ENCODE peak calls at places on chromosomes 5 and 9, in five cellular contexts. One of them, this sample, is unnamed.
A peak's percentile ranks its signal among the peaks of the same experiment; 100 is the strongest.

GRCh38 chr5:115586525-115587146 is 15.6 kb downstream of the TICAM2 start:
- DNase-seq in HepG2: peak; percentile 4
- DNase-seq in K562: peak; percentile 16
- DNase-seq in SK-N-SH: peak; percentile 26
- DNase-seq in GM12878: no peak
- DNase-seq in this sample: peak; percentile 54

GRCh38 chr9:27763831-27764230 is 190.6 kb upstream of the C9orf72 start:
- DNase-seq in HepG2: no peak
- DNase-seq in K562: no peak
- DNase-seq in GM12878: no peak
- DNase-seq in SK-N-SH: no peak
- DNase-seq in this sample: no peak

GRCh38 chr9:75146229-75146628 is 57.9 kb downstream of the OSTF1 start:
- DNase-seq in K562: no peak
- DNase-seq in HepG2: no peak
- DNase-seq in SK-N-SH: no peak
- DNase-seq in GM12878: no peak
- DNase-seq in this sample: peak; percentile 75

GRCh38 chr5:145244251-145244650 is 590.9 kb downstream of the PRELID2 start:
- DNase-seq in HepG2: no peak
- DNase-seq in SK-N-SH: no peak
- DNase-seq in GM12878: no peak
- DNase-seq in K562: no peak
- DNase-seq in this sample: no peak

GRCh38 chr5:97100486-97100885 is 41.9 kb downstream of the LIX1 start:
- DNase-seq in GM12878: no peak
- DNase-seq in SK-N-SH: no peak
- DNase-seq in K562: no peak
- DNase-seq in HepG2: no peak
- DNase-seq in this sample: peak; percentile 16

GRCh38 chr9:114477642-114478041 is 27.6 kb downstream of the WHRN start:
- DNase-seq in HepG2: no peak
- DNase-seq in SK-N-SH: no peak
- DNase-seq in GM12878: no peak
- DNase-seq in K562: no peak
- DNase-seq in this sample: no peak

GRCh38 chr9:21991039-21991959 is 2.9 kb downstream of the CDKN2A start:
- DNase-seq in SK-N-SH: no peak
- DNase-seq in HepG2: no peak
- DNase-seq in GM12878: no peak
- DNase-seq in K562: no peak
- DNase-seq in this sample: no peak

GRCh38 chr9:135126480-135127187 is 39.2 kb downstream of the OLFM1 start:
- DNase-seq in SK-N-SH: no peak
- DNase-seq in HepG2: no peak
- DNase-seq in K562: no peak
- DNase-seq in GM12878: no peak
- DNase-seq in this sample: no peak

GRCh38 chr9:22097712-22098111 is 88.6 kb upstream of the CDKN2B start:
- DNase-seq in SK-N-SH: no peak
- DNase-seq in HepG2: no peak
- DNase-seq in K562: no peak
- DNase-seq in GM12878: no peak
- DNase-seq in this sample: peak; percentile 88

GRCh38 chr5:132009706-132010405 is 1.6 kb downstream of the ACSL6 start:
- DNase-seq in GM12878: no peak
- DNase-seq in K562: no peak
- DNase-seq in HepG2: no peak
- DNase-seq in SK-N-SH: no peak
- DNase-seq in this sample: no peak

GRCh38 chr9:74848150-74848525 is 39.6 kb downstream of the TRPM6 start:
- DNase-seq in K562: no peak
- DNase-seq in GM12878: no peak
- DNase-seq in SK-N-SH: no peak
- DNase-seq in HepG2: no peak
- DNase-seq in this sample: no peak

GRCh38 chr9:123216387-123216786 is 52.0 kb downstream of the STRBP start:
- DNase-seq in GM12878: no peak
- DNase-seq in HepG2: no peak
- DNase-seq in SK-N-SH: no peak
- DNase-seq in K562: no peak
- DNase-seq in this sample: no peak

GRCh38 chr9:116162241-116162781 is 8.7 kb downstream of the PAPPA start:
- DNase-seq in HepG2: peak; percentile 1
- DNase-seq in GM12878: no peak
- DNase-seq in K562: no peak
- DNase-seq in SK-N-SH: no peak
- DNase-seq in this sample: no peak

GRCh38 chr5:93433422-93433821 is 147.6 kb downstream of the NR2F1-AS1 start:
- DNase-seq in HepG2: no peak
- DNase-seq in K562: no peak
- DNase-seq in SK-N-SH: no peak
- DNase-seq in GM12878: no peak
- DNase-seq in this sample: peak; percentile 96

GRCh38 chr5:161314033-161314432 is 232.5 kb downstream of the GABRB2 start:
- DNase-seq in SK-N-SH: no peak
- DNase-seq in K562: no peak
- DNase-seq in GM12878: no peak
- DNase-seq in HepG2: no peak
- DNase-seq in this sample: no peak

GRCh38 chr9:124008307-124008854 is 3.2 kb upstream of the LHX2 start:
- DNase-seq in K562: no peak
- DNase-seq in GM12878: no peak
- DNase-seq in HepG2: no peak
- DNase-seq in SK-N-SH: peak; percentile 54
- DNase-seq in this sample: no peak

GRCh38 chr5:946720-947625 is 54.3 kb downstream of the TRIP13 start:
- DNase-seq in HepG2: no peak
- DNase-seq in GM12878: no peak
- DNase-seq in SK-N-SH: peak; percentile 23
- DNase-seq in K562: no peak
- DNase-seq in this sample: no peak
- TF ChIP-seq MXI1 in HepG2: no peak
- TF ChIP-seq MXI1 in GM12878: no peak
- TF ChIP-seq MXI1 in SK-N-SH: no peak
- TF ChIP-seq MXI1 in K562: no peak
- TF ChIP-seq MXI1 in this sample: no peak

GRCh38 chr5:154274828-154275185 is 84.3 kb downstream of the GALNT10 start:
- DNase-seq in SK-N-SH: no peak
- DNase-seq in GM12878: no peak
- DNase-seq in HepG2: no peak
- DNase-seq in K562: no peak
- DNase-seq in this sample: peak; percentile 37

GRCh38 chr5:154271466-154271865 is 80.9 kb downstream of the GALNT10 start:
- DNase-seq in GM12878: no peak
- DNase-seq in HepG2: no peak
- DNase-seq in K562: no peak
- DNase-seq in SK-N-SH: no peak
- DNase-seq in this sample: no peak

GRCh38 chr5:154273963-154274827 is 83.7 kb downstream of the GALNT10 start:
- DNase-seq in GM12878: no peak
- DNase-seq in K562: no peak
- DNase-seq in SK-N-SH: no peak
- DNase-seq in HepG2: no peak
- DNase-seq in this sample: no peak

GRCh38 chr5:154271936-154272514 is 81.5 kb downstream of the GALNT10 start:
- DNase-seq in HepG2: no peak
- DNase-seq in K562: no peak
- DNase-seq in GM12878: no peak
- DNase-seq in SK-N-SH: no peak
- DNase-seq in this sample: no peak

DNA sequence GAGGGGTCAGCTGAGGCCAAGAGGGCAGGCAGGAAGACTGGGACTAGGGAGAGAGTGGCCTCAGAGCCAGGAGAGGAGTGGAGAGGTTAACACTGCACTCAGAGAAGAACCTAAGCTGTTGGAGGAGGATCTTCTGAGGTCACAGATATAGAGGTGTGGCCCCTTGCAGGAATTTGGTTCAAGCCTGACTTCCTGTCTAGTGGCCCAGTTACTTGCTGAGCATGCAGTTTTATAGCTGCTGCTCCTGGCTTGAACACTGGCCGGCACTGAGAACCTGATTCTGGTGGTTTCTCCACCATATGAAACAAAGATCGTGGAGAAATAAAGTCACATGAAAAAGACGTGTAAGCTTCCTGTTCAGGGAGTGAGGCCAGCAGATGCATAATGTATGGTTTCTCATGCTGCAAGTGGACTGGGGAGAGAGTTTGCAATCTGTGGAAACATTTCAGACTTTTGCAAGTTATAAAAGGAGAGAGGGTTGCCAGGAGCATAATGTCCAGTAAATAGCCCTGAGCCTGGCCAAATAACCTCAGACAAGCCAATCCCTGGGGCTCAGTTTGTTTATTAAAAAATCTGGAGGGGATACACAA is 82.6 kb downstream of the GALNT10 start:
- DNase-seq in HepG2: no peak
- DNase-seq in SK-N-SH: no peak
- DNase-seq in GM12878: no peak
- DNase-seq in K562: peak; percentile 55
- DNase-seq in this sample: peak; percentile 21
- TF ChIP-seq MXI1 in HepG2: no peak
- TF ChIP-seq MXI1 in SK-N-SH: no peak
- TF ChIP-seq MXI1 in GM12878: no peak
- TF ChIP-seq MXI1 in K562: no peak
- TF ChIP-seq MXI1 in this sample: no peak

DNA sequence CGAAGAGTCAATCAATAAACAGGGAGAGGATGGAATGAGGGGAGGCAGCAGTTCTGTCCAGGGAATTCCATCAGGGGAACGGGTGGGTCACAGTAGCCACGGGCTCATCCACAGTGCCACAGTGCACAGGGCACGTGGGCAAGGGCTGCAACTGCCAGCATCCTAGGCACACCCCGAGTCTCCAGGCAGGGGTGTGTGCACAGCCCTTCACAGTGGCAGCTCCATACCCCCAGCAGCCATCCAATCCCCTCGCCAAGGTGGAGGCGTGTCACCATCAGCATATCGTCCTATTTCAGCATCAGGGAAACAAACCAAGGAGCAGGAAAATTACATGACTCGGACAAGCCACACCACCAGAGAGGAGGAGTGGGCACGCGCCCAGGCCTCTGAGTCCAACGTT is 133.6 kb downstream of the ADAMTS2 start:
- DNase-seq in K562: no peak
- DNase-seq in GM12878: no peak
- DNase-seq in HepG2: no peak
- DNase-seq in SK-N-SH: no peak
- DNase-seq in this sample: no peak
- TF ChIP-seq MXI1 in K562: no peak
- TF ChIP-seq MXI1 in GM12878: no peak
- TF ChIP-seq MXI1 in HepG2: no peak
- TF ChIP-seq MXI1 in SK-N-SH: no peak
- TF ChIP-seq MXI1 in this sample: no peak

GRCh38 chr9:31124389-31124788 is 1260.1 kb upstream of the ACO1 start:
- DNase-seq in SK-N-SH: no peak
- DNase-seq in GM12878: no peak
- DNase-seq in K562: no peak
- DNase-seq in HepG2: no peak
- DNase-seq in this sample: no peak

GRCh38 chr9:31119882-31120481 is 1264.5 kb upstream of the ACO1 start:
- DNase-seq in SK-N-SH: peak; percentile 2
- DNase-seq in GM12878: no peak
- DNase-seq in HepG2: peak; percentile 19
- DNase-seq in K562: no peak
- DNase-seq in this sample: no peak
- TF ChIP-seq MXI1 in SK-N-SH: no peak
- TF ChIP-seq MXI1 in GM12878: no peak
- TF ChIP-seq MXI1 in HepG2: no peak
- TF ChIP-seq MXI1 in K562: no peak
- TF ChIP-seq MXI1 in this sample: no peak

DNA sequence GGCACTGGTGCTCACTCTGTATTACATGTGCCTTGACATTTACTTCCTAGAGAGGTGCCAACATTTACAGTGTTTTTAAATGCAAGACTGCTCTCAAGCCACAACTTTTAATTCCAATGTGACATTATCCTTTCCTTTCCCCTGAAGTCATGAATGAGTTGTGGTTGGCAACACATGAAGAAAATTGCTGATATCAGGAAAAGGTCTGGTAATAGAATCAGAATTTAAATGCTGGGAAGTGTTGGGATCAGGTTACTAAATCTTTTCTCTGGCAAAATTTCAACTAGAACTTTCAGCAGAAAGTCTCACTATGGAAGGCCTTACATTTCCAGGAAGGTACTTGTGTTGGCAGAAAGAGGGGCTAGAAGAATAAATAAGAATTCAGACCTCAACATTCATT is 10.6 kb upstream of the SLC44A1 start:
- DNase-seq in GM12878: no peak
- DNase-seq in SK-N-SH: no peak
- DNase-seq in HepG2: no peak
- DNase-seq in K562: no peak
- DNase-seq in this sample: peak; percentile 41
- TF ChIP-seq MXI1 in GM12878: no peak
- TF ChIP-seq MXI1 in SK-N-SH: no peak
- TF ChIP-seq MXI1 in HepG2: no peak
- TF ChIP-seq MXI1 in K562: no peak
- TF ChIP-seq MXI1 in this sample: no peak

DNA sequence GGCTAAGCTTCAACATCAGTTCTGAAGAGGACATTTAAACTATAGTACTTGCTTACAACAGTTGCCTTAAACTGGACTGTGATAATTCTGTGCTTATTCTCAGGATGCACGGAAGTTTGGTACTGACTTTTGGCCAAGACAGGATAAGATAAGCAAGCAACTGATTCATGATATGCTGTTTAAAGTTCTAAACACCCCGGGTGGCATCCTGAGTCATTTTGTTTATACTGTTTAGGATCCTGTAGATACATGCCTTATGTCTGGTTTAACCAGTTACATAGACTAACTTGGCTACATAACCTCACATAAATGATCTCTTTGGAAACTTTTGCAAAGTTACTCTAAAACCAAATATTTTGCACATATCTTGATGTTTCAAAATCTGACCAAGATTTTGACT is 95.9 kb downstream of the CDH9 start:
- DNase-seq in HepG2: no peak
- DNase-seq in K562: no peak
- DNase-seq in GM12878: no peak
- DNase-seq in SK-N-SH: no peak
- DNase-seq in this sample: peak; percentile 25
- TF ChIP-seq MXI1 in HepG2: no peak
- TF ChIP-seq MXI1 in K562: no peak
- TF ChIP-seq MXI1 in GM12878: no peak
- TF ChIP-seq MXI1 in SK-N-SH: no peak
- TF ChIP-seq MXI1 in this sample: no peak

This sample was measured in IMR-90.